ENCODE peak calls at places on chromosomes 16 and 17, in six cellular contexts. D is choroid plexus epithelial cell, Y is mesothelial cell of epicardium, R is left ventricle myocardium inferior, L is kidney glomerular epithelial cell, U is GM23338. J is an unnamed sample.

GRCh38 chr17:16027708-16028584 is 28.3 kb downstream of the TTC19 start:
- DNase-seq in D (peak), Y (no peak), L (peak), U (no peak), R (no peak), J (no peak)

GRCh38 chr17:2214047-2214717 is 89.4 kb downstream of the SMG6 start:
- DNase-seq in U (no peak), Y (no peak), D (peak), R (peak), L (peak), J (no peak)

GRCh38 chr16:16029431-16030011 is 80.1 kb downstream of the ABCC1 start:
- DNase-seq in L (no peak), D (peak), Y (no peak), U (no peak), R (no peak), J (no peak)

GRCh38 chr16:57998484-57998883 is 2.0 kb downstream of the ZNF319 start:
- DNase-seq in R (peak), Y (no peak), D (peak), L (no peak), U (no peak), J (no peak)

GRCh38 chr16:10671729-10672128 is 23.0 kb downstream of the TEKT5 start:
- DNase-seq in D (no peak), R (no peak), L (no peak), Y (no peak), U (no peak), J (no peak)

GRCh38 chr16:66961065-66961744 is at the start of gene CES3:
- DNase-seq in D (peak), R (peak), L (peak), U (peak), Y (no peak), J (peak)

GRCh38 chr16:53745753-53746258 is 41.9 kb downstream of the FTO start:
- DNase-seq in Y (no peak), R (no peak), L (peak), D (no peak), U (peak), J (no peak)

GRCh38 chr16:19213885-19214284 is 45.8 kb downstream of the SYT17 start:
- DNase-seq in R (no peak), L (no peak), D (no peak), U (no peak), Y (no peak), J (no peak)